ENCODE peak calls at places on chromosome 22, in five cellular contexts. N is NCI-H1092; G is activated T-helper 9 cell treated with anti-CD3 and anti-CD28 coated beads, Interleukin-2, amount 50 U/mL, for 16 hours; K is neural crest cell; C is retinal pigment epithelial cell. U is an unnamed sample.
A peak's percentile ranks its signal among the peaks of the same experiment; 100 is the strongest.

GRCh38 chr22:17777005-17777716 is 2.9 kb upstream of the BID start:
- DNase-seq in N (no peak), G (peak; percentile 53), K (no peak), C (no peak), U (peak; percentile 44)

GRCh38 chr22:19719488-19720021 is 3.8 kb upstream of the GP1BB start:
- DNase-seq in N (no peak), G (no peak), K (no peak), C (no peak), U (no peak)

GRCh38 chr22:35409783-35410662 is 10.1 kb downstream of the MCM5 start:
- DNase-seq in N (no peak), G (no peak), K (no peak), C (no peak), U (peak; percentile 76)

GRCh38 chr22:46377566-46378498 is 42.3 kb downstream of the TRMU start:
- DNase-seq in N (no peak), G (no peak), K (peak; percentile 22), C (peak; percentile 43), U (no peak)

GRCh38 chr22:40329021-40329456 is 17.3 kb upstream of the ADSL start:
- DNase-seq in N (no peak), G (no peak), K (no peak), C (no peak), U (no peak)

GRCh38 chr22:45682069-45682468 is 10.4 kb downstream of the ATXN10 start:
- DNase-seq in N (no peak), G (no peak), K (no peak), C (no peak), U (no peak)

GRCh38 chr22:49099089-49099488 is 728.6 kb downstream of the BRD1 start:
- DNase-seq in N (no peak), G (no peak), K (no peak), C (no peak), U (no peak)

GRCh38 chr22:42961815-42962214 is 53.1 kb downstream of the PACSIN2 start:
- DNase-seq in N (no peak), G (no peak), K (no peak), C (no peak), U (no peak)

GRCh38 chr22:26617251-26618199 is at the start of gene CRYBB1:
- DNase-seq in N (no peak), G (no peak), K (no peak), C (no peak), U (no peak)

GRCh38 chr22:45502215-45503070 is at the start of gene FBLN1:
- DNase-seq in N (no peak), G (no peak), K (peak; percentile 70), C (no peak), U (no peak)

GRCh38 chr22:31087744-31088215 is 6.7 kb downstream of the SMTN start:
- DNase-seq in N (no peak), G (no peak), K (no peak), C (no peak), U (no peak)

GRCh38 chr22:18966748-18967147 is 30.7 kb upstream of the PRODH start:
- DNase-seq in N (no peak), G (no peak), K (no peak), C (no peak), U (no peak)

GRCh38 chr22:29268511-29269229 is 602 bp downstream of the EWSR1 start:
- DNase-seq in N (peak; percentile 34), G (no peak), K (peak; percentile 45), C (peak; percentile 39), U (no peak)

GRCh38 chr22:23522642-23523251 is 57.3 kb downstream of the IGLL1 start:
- DNase-seq in N (peak; percentile 55), G (no peak), K (no peak), C (no peak), U (no peak)

GRCh38 chr22:22910272-22911240 is 22.9 kb downstream of the IGLL5 start:
- DNase-seq in N (no peak), G (no peak), K (no peak), C (no peak), U (no peak)

GRCh38 chr22:37892566-37893338 is 13.3 kb upstream of the MICALL1 start:
- DNase-seq in N (no peak), G (no peak), K (no peak), C (no peak), U (no peak)

GRCh38 chr22:32333141-32333768 is 24.4 kb upstream of the RFPL3 start:
- DNase-seq in N (no peak), G (no peak), K (no peak), C (no peak), U (no peak)

GRCh38 chr22:35569916-35570315 is 29.3 kb downstream of the RASD2 start:
- DNase-seq in N (no peak), G (no peak), K (no peak), C (no peak), U (no peak)

GRCh38 chr22:22897036-22897435 is 9.4 kb downstream of the IGLL5 start:
- DNase-seq in N (no peak), G (no peak), K (no peak), C (no peak), U (peak; percentile 11)

GRCh38 chr22:49933236-49933921 is 14.9 kb downstream of the CRELD2 start:
- DNase-seq in N (no peak), G (no peak), K (no peak), C (no peak), U (no peak)

U was measured in activated B cell treated with CpG ODN at 0.5 μM for 24 hours.